ENCODE peak calls at places on chromosome 10, in six cellular contexts. B is fibroblast of pulmonary artery, T is amniotic stem cell, S is foreskin fibroblast, M is NCI-H2081, O is T-helper 1 cell. P is an unnamed sample.

GRCh38 chr10:58335306-58336005 is 650 bp downstream of the UBE2D1 start:
- DNase-seq in O (no peak), B (peak), S (peak), T (peak), M (peak), P (no peak)

GRCh38 chr10:88108115-88108610 is 244.7 kb downstream of the PTEN start:
- DNase-seq in T (no peak), B (no peak), M (no peak), O (no peak), S (no peak), P (no peak)

GRCh38 chr10:49610015-49610734 is at the start of gene SLC18A3:
- DNase-seq in B (no peak), T (no peak), S (no peak), M (peak), O (no peak), P (no peak)

GRCh38 chr10:130658687-130659290 is 522.6 kb downstream of the GLRX3 start:
- DNase-seq in M (no peak), S (no peak), O (no peak), T (no peak), B (no peak), P (no peak)

GRCh38 chr10:88221616-88222015 is 358.2 kb downstream of the PTEN start:
- DNase-seq in M (no peak), O (no peak), B (no peak), S (no peak), T (no peak), P (no peak)

GRCh38 chr10:95525033-95525418 is 36.1 kb downstream of the SORBS1 start:
- DNase-seq in T (no peak), B (no peak), S (no peak), O (no peak), M (no peak), P (no peak)

GRCh38 chr10:112804036-112804435 is 146.0 kb upstream of the TCF7L2 start:
- DNase-seq in B (no peak), S (no peak), M (peak), T (no peak), O (no peak), P (no peak)

GRCh38 chr10:84825330-84825729 is 496.9 kb downstream of the CCSER2 start:
- DNase-seq in S (no peak), M (no peak), O (no peak), B (peak), T (no peak), P (no peak)

P was measured in AG04450.